ENCODE peak calls at places on chromosome 12, in ten cellular contexts. X is OCI-LY7; U is mesendoderm; J is Karpas-422; R is thyroid gland; I is brain microvascular endothelial cell; A is ovary; V is naive thymus-derived CD4-positive, alpha-beta T cell; H is A549; P is pancreas. B is an unnamed sample.
A peak's percentile ranks its signal among the peaks of the same experiment; 100 is the strongest.

GRCh38 chr12:124609041-124609984 is 41.9 kb upstream of the NCOR2 start:
- DNase-seq in X (peak; percentile 96), U (peak; percentile 38), J (peak; percentile 92), R (peak; percentile 95), I (no peak), A (peak; percentile 90), V (peak; percentile 92), H (peak; percentile 36), P (peak; percentile 95), B (peak; percentile 83)

GRCh38 chr12:111024205-111024794 is 103.9 kb upstream of the MYL2 start:
- DNase-seq in X (peak; percentile 74), U (peak; percentile 61), J (peak; percentile 73), R (peak; percentile 53), I (peak; percentile 26), A (no peak), V (peak; percentile 43), H (peak; percentile 85), P (peak; percentile 41), B (peak; percentile 42)

GRCh38 chr12:65567820-65568219 is 256.5 kb upstream of the HMGA2 start:
- DNase-seq in X (no peak), U (no peak), J (no peak), R (peak; percentile 53), I (no peak), A (no peak), V (no peak), H (no peak), P (no peak), B (no peak)

GRCh38 chr12:112537710-112538396 is 119.1 kb downstream of the PTPN11 start:
- DNase-seq in X (no peak), U (peak; percentile 97), J (no peak), R (peak; percentile 82), I (peak; percentile 3), A (no peak), V (no peak), H (no peak), P (no peak), B (no peak)

GRCh38 chr12:58310828-58311273 is 369.5 kb downstream of the ATP23 start:
- DNase-seq in X (no peak), U (peak; percentile 64), J (no peak), R (no peak), I (peak; percentile 92), A (no peak), V (no peak), H (peak; percentile 75), P (no peak), B (no peak)

GRCh38 chr12:119208626-119209061 is 29.9 kb downstream of the HSPB8 start:
- DNase-seq in X (no peak), U (peak; percentile 96), J (no peak), R (peak; percentile 19), I (peak; percentile 34), A (no peak), V (no peak), H (no peak), P (no peak), B (peak; percentile 82)

GRCh38 chr12:52321433-52321832 is 235 bp upstream of the KRT83 start:
- DNase-seq in X (no peak), U (no peak), J (no peak), R (peak; percentile 94), I (no peak), A (no peak), V (no peak), H (no peak), P (no peak), B (no peak)

GRCh38 chr12:78099806-78100205 is 269.1 kb downstream of the NAV3 start:
- DNase-seq in X (no peak), U (no peak), J (no peak), R (no peak), I (no peak), A (no peak), V (no peak), H (no peak), P (no peak), B (no peak)

GRCh38 chr12:127189992-127190391 is 1077.0 kb upstream of the TMEM132C start:
- DNase-seq in X (no peak), U (no peak), J (no peak), R (no peak), I (no peak), A (no peak), V (no peak), H (no peak), P (no peak), B (no peak)

GRCh38 chr12:89939468-89940215 is 231.0 kb upstream of the ATP2B1 start:
- DNase-seq in X (no peak), U (no peak), J (no peak), R (no peak), I (no peak), A (no peak), V (no peak), H (no peak), P (no peak), B (no peak)

GRCh38 chr12:47222960-47223847 is 143.4 kb upstream of the AMIGO2 start:
- DNase-seq in X (no peak), U (peak; percentile 91), J (peak; percentile 62), R (no peak), I (no peak), A (peak; percentile 41), V (no peak), H (no peak), P (no peak), B (no peak)

GRCh38 chr12:94566345-94566744 is 84.0 kb downstream of the TMCC3 start:
- DNase-seq in X (peak; percentile 4), U (no peak), J (no peak), R (no peak), I (no peak), A (no peak), V (no peak), H (no peak), P (no peak), B (no peak)

GRCh38 chr12:100858658-100859057 is 64.1 kb downstream of the ANO4 start:
- DNase-seq in X (no peak), U (no peak), J (no peak), R (no peak), I (no peak), A (no peak), V (no peak), H (no peak), P (no peak), B (no peak)

GRCh38 chr12:80702889-80703605 is 4.4 kb upstream of the MYF6 start:
- DNase-seq in X (peak; percentile 3), U (peak; percentile 31), J (no peak), R (no peak), I (peak; percentile 71), A (no peak), V (no peak), H (no peak), P (no peak), B (peak; percentile 10)

GRCh38 chr12:121494093-121494787 is 86.6 kb downstream of the KDM2B start:
- DNase-seq in X (peak; percentile 55), U (peak; percentile 57), J (peak; percentile 81), R (peak; percentile 46), I (peak; percentile 9), A (peak; percentile 25), V (peak; percentile 57), H (peak; percentile 57), P (peak; percentile 49), B (peak; percentile 16)

GRCh38 chr12:121489874-121490273 is 90.0 kb downstream of the RNF34 start:
- DNase-seq in X (no peak), U (no peak), J (no peak), R (no peak), I (no peak), A (no peak), V (no peak), H (no peak), P (no peak), B (no peak)

GRCh38 chr12:121490401-121491257 is 90.2 kb downstream of the KDM2B start:
- DNase-seq in X (peak; percentile 86), U (peak; percentile 66), J (no peak), R (no peak), I (no peak), A (no peak), V (no peak), H (no peak), P (no peak), B (no peak)

GRCh38 chr12:121499929-121500793 is 80.7 kb downstream of the KDM2B start:
- DNase-seq in X (peak; percentile 77), U (peak; percentile 67), J (peak; percentile 87), R (peak; percentile 80), I (peak; percentile 60), A (peak; percentile 71), V (peak; percentile 71), H (peak; percentile 92), P (peak; percentile 74), B (peak; percentile 79)

GRCh38 chr12:121495746-121496145 is 85.1 kb downstream of the KDM2B start:
- DNase-seq in X (no peak), U (no peak), J (no peak), R (no peak), I (no peak), A (no peak), V (no peak), H (no peak), P (no peak), B (no peak)
- H3K4me3 ChIP-seq in X (no peak overlapping the region), U (no peak overlapping the region), J (no peak overlapping the region), R (no peak overlapping the region), I (no peak overlapping the region), A (no peak overlapping the region), V (no peak overlapping the region), H (no peak overlapping the region), P (no peak overlapping the region), B (no peak overlapping the region)

DNA sequence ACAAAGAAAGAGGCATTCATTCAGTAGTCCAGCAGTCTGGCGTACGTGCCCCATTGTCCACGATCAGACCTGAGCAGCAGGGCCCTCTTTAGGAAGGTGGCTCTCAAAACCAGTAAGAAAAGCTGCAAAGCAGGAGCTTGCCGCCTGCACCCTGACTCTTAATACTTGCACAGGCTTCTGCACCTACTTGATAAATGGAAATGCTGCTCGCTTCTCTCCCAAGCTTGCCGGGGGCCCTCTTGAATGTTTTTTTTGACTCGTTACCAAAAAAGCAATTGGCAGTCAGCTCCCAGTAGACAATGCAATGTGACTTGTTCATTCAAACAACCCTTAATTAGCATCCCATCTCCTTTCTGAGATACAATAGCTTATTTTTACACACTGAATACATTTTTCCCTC is 27.2 kb upstream of the PTPRB start:
- DNase-seq in X (no peak), U (peak; percentile 11), J (no peak), R (no peak), I (no peak), A (no peak), V (no peak), H (no peak), P (no peak), B (no peak)
- H3K4me3 ChIP-seq in X (no peak overlapping the region), U (no peak overlapping the region), J (no peak overlapping the region), R (no peak overlapping the region), I (no peak overlapping the region), A (no peak overlapping the region), V (no peak overlapping the region), H (no peak overlapping the region), P (no peak overlapping the region), B (peak overlapping the region; percentile 32)

DNA sequence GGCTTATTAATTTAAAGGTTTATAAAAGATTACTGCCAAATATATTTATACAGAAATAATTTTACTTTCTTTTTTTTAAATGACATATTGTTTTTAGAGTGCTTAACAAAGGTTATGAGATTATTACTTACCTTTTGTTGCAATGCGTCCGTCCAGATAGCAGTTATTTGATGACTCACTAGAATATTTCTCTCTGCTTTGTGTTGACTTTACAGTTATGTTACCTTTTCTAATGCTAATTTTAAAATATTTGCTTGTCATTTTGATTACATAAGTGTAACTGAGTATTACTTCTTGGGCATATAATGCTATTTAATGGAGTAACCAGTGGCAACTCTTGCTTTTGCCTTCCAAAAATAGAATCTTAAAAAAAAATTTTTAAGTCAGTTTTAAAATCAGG is 6.3 kb upstream of the PZP start:
- DNase-seq in X (no peak), U (no peak), J (no peak), R (no peak), I (no peak), A (no peak), V (no peak), H (no peak), P (no peak), B (no peak)
- H3K4me3 ChIP-seq in X (no peak overlapping the region), U (no peak overlapping the region), J (no peak overlapping the region), R (no peak overlapping the region), I (no peak overlapping the region), A (no peak overlapping the region), V (no peak overlapping the region), H (no peak overlapping the region), P (no peak overlapping the region), B (no peak overlapping the region)

GRCh38 chr12:64039285-64039871 is 182.7 kb downstream of the KICS2 start:
- DNase-seq in X (no peak), U (no peak), J (no peak), R (peak; percentile 31), I (peak; percentile 29), A (no peak), V (no peak), H (no peak), P (peak; percentile 68), B (no peak)
- H3K4me3 ChIP-seq in X (no peak overlapping the region), U (no peak overlapping the region), J (no peak overlapping the region), R (no peak overlapping the region), I (no peak overlapping the region), A (no peak overlapping the region), V (no peak overlapping the region), H (no peak overlapping the region), P (no peak overlapping the region), B (no peak overlapping the region)

B was measured in heart right ventricle.